ENCODE peak calls at places on chromosomes 4 and X, in four cellular contexts. B is kidney epithelial cell, G is breast epithelium, N is upper lobe of right lung. K is an unnamed sample.

GRCh38 chr4:19030536-19030935 is 1009.0 kb upstream of the LCORL start:
- DNase-seq in B (no peak), N (no peak), G (no peak), K (no peak)

GRCh38 chr4:121198261-121198660 is 34.1 kb upstream of the TNIP3 start:
- DNase-seq in G (no peak), N (no peak), B (no peak), K (no peak)

GRCh38 chr4:78057135-78057599 is at the start of gene FRAS1:
- DNase-seq in N (peak; percentile 68), G (no peak), B (no peak), K (peak; percentile 81)

GRCh38 chr4:83981156-83981555 is 445.2 kb downstream of the GPAT3 start:
- DNase-seq in B (no peak), N (no peak), G (no peak), K (no peak)

GRCh38 chr4:47534772-47535171 is 49.7 kb downstream of the ATP10D start:
- DNase-seq in N (no peak), G (no peak), B (no peak), K (no peak)

GRCh38 chrX:45517090-45517973 is 316.7 kb upstream of the DIPK2B start:
- DNase-seq in G (no peak), B (no peak), N (no peak), K (no peak)

GRCh38 chr4:86247906-86248305 is 111.9 kb downstream of the MAPK10 start:
- DNase-seq in N (no peak), G (no peak), B (no peak), K (no peak)

GRCh38 chr4:38069271-38069760 is 109.1 kb downstream of the PTTG2 start:
- DNase-seq in G (no peak), B (no peak), N (no peak), K (no peak)

GRCh38 chr4:185039508-185040273 is 21.4 kb downstream of the HELT start:
- DNase-seq in N (no peak), G (no peak), B (peak; percentile 18), K (peak; percentile 62)

DNA sequence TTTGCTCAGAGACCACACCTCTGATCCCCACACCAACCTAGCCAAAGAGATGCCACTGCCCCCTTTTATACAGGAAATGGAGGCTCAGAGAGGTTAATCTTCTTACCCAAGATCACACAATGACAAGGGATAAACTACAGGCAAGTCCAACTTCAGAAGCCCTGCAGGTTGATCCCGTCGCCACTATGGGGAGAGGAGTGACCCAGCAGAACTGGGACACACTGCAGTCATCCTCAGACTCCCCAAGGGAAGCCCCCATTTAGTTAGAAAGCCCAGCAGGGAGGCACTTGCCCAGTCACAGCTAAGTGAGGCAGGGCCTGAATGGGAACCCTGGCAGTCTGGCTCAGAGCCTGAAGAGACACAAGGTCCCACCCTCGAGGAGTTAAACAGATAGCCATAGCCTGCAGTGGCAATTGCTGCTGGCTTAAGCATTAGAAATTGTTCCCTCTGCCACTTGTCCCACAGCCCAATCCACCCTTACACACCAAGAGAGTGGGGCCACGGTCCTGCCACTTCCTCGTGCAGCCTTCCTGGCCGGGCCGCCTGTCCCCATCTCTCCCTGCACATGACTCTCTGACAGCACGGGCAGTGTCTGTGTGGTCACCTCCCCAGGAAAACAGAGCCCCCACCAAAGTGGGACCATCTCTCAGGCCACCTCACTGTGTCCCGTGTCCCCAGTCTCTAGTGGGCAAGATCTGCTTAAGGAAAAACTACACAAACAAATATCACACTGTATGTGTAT is 2.7 kb downstream of the JAKMIP1 start:
- DNase-seq in N (no peak), B (no peak), G (no peak), K (no peak)
- H3K27me3 ChIP-seq in N (peaks cover 52% of the 10 kb centered on the region), B (peaks cover 38% of the 10 kb centered on the region), G (peaks cover 69% of the 10 kb centered on the region), K (peaks cover 8% of the 10 kb centered on the region)

DNA sequence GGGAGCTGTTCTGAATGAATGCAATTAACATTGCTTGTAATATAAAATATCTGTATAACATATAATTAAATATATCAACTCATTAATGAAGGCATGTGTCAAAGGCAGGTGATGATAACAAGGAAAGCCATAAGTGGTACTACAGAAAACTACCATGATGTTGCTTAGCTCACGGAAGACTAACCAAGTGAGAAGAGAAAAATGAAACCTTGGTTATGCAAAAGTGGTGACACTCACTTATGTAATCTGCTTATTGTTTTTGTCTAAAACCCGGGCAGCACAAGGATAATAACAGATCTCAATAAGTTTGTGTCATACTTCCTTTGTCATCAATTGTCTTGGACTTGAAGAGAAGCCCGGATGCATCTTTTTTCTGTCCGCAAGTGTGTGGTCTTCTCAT is 156.4 kb downstream of the HS6ST2 start:
- DNase-seq in B (no peak), G (no peak), N (no peak), K (no peak)
- H3K27me3 ChIP-seq in B (no peaks in the 10 kb centered on the region), G (peaks cover 67% of the 10 kb centered on the region), N (no peaks in the 10 kb centered on the region), K (no peaks in the 10 kb centered on the region)

GRCh38 chrX:72304877-72305276 is 837 bp downstream of the CITED1 start:
- DNase-seq in B (no peak), G (no peak), N (no peak), K (no peak)

GRCh38 chrX:72305286-72306084 is at the start of gene CITED1:
- DNase-seq in N (no peak), G (no peak), B (no peak), K (peak; percentile 49)

GRCh38 chrX:72299891-72300630 is 5.7 kb downstream of the CITED1 start:
- DNase-seq in N (no peak), G (no peak), B (no peak), K (peak; percentile 40)

GRCh38 chrX:72297953-72298730 is 7.6 kb downstream of the CITED1 start:
- DNase-seq in N (no peak), G (no peak), B (no peak), K (peak; percentile 23)

GRCh38 chrX:72301781-72302180 is 3.9 kb downstream of the CITED1 start:
- DNase-seq in B (no peak), G (no peak), N (no peak), K (no peak)
- H3K27me3 ChIP-seq in B (peaks cover 61% of the 10 kb centered on the region), G (peaks cover 96% of the 10 kb centered on the region), N (peaks cover 4% of the 10 kb centered on the region), K (peaks cover 4% of the 10 kb centered on the region)

DNA sequence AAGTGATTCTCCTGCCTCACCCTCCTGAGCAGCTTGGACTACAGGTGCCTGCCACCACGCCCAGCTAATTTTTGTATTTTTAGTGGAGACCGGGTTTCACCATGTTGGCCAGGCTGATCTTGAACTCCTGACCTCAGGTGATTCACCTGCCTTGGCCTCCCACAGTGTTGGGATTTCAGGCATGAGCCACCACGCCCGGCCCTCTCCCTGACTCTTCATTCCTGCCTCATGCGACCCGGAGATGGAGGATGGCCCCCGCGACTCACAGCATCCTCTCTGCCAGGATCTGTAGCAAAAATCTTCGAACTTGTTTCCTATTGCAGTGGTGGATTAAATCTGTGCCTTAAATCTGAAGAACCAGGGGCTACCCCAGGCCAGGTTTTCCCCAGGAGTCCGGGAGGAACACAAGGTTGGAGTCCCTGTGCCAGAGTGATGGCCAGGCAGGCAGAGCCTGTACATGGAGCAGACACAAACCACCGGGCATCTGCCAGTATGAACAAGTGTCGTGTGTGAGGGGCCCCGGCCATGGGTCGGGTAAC is 11.5 kb downstream of the CPLX1 start:
- DNase-seq in B (no peak), N (peak; percentile 45), G (no peak), K (no peak)
- H3K27me3 ChIP-seq in B (peaks cover 32% of the 10 kb centered on the region), N (peaks cover 46% of the 10 kb centered on the region), G (peaks cover 41% of the 10 kb centered on the region), K (peaks cover 7% of the 10 kb centered on the region)

GRCh38 chr4:4849106-4849505 is 10.4 kb upstream of the MSX1 start:
- DNase-seq in N (peak; percentile 38), G (peak; percentile 20), B (no peak), K (no peak)
- H3K27me3 ChIP-seq in N (peaks cover 73% of the 10 kb centered on the region), G (peaks cover 28% of the 10 kb centered on the region), B (peaks cover 37% of the 10 kb centered on the region), K (peaks cover 7% of the 10 kb centered on the region)

GRCh38 chr4:172809319-172809718 is 359.3 kb upstream of the GALNT7 start:
- DNase-seq in G (no peak), N (no peak), B (no peak), K (peak; percentile 57)
- H3K27me3 ChIP-seq in G (no peaks in the 10 kb centered on the region), N (no peaks in the 10 kb centered on the region), B (no peaks in the 10 kb centered on the region), K (no peaks in the 10 kb centered on the region)

DNA sequence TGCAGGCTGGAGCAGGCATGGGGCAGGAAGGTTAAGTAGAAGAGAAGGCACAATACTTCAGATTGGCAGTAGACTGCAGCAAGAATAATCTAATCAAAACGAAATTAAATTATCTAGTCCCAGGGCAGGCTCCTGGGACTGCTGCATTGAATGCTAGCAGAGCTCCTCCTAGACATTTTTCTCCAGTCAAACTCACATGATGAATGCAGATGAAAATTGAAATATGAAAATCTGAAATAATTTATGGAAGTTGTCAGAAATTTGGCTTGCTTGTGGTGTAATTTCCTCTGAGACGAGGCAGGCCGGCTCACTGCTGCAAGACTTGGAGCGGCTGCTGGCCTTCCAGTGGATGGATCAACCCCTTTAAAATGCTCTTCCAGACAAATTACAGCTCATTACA is 78.0 kb upstream of the TMEM33 start:
- DNase-seq in G (no peak), N (no peak), B (no peak), K (no peak)
- H3K27me3 ChIP-seq in G (no peaks in the 10 kb centered on the region), N (peaks cover 34% of the 10 kb centered on the region), B (peaks cover 2% of the 10 kb centered on the region), K (no peaks in the 10 kb centered on the region)

GRCh38 chr4:173514641-173515217 is 15.3 kb downstream of the HAND2 start:
- DNase-seq in B (no peak), N (no peak), G (no peak), K (no peak)
- H3K27me3 ChIP-seq in B (peaks cover 90% of the 10 kb centered on the region), N (peaks cover 98% of the 10 kb centered on the region), G (peaks cover 67% of the 10 kb centered on the region), K (no peaks in the 10 kb centered on the region)

GRCh38 chrX:106780664-106781377 is 21.7 kb upstream of the TBC1D8B start:
- DNase-seq in N (no peak), G (no peak), B (no peak), K (no peak)

GRCh38 chrX:106780259-106780658 is 22.2 kb upstream of the TBC1D8B start:
- DNase-seq in N (no peak), G (no peak), B (no peak), K (no peak)

DNA sequence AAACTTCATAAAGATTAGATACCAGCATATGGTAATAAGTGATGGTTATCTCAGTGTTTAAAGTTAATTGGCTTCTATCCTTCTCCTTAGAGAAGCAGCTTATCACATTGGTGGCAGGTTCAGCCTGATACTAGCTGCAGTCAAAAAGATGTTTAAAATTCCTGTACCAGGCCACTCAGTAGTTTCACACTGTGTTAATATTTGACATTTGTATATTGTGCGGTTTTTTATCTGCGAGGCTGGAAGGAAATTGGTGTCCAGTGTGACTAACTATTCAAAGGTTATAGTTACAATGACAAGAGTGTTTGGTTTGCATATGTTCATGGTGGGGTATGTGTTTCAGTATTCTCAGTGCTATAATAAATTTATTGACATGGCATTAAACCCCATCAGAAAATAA is 27.5 kb upstream of the TBC1D8B start:
- DNase-seq in B (no peak), N (no peak), G (no peak), K (no peak)
- H3K27me3 ChIP-seq in B (no peaks in the 10 kb centered on the region), N (no peaks in the 10 kb centered on the region), G (peaks cover 35% of the 10 kb centered on the region), K (no peaks in the 10 kb centered on the region)

GRCh38 chrX:41653125-41653524 is 35.6 kb upstream of the GPR34 start:
- DNase-seq in B (no peak), G (no peak), N (no peak), K (no peak)

GRCh38 chrX:41655631-41656030 is 33.1 kb upstream of the GPR34 start:
- DNase-seq in N (no peak), G (no peak), B (no peak), K (no peak)

GRCh38 chrX:41655101-41655500 is 33.7 kb upstream of the GPR34 start:
- DNase-seq in B (no peak), N (no peak), G (no peak), K (no peak)
- H3K27me3 ChIP-seq in B (no peaks in the 10 kb centered on the region), N (no peaks in the 10 kb centered on the region), G (peaks cover 30% of the 10 kb centered on the region), K (no peaks in the 10 kb centered on the region)

K was measured in SJCRH30.